ENCODE peak calls at places on chromosomes 13 and 19, in four cellular contexts. C, N, G and L are unnamed samples.

GRCh38 chr13:88235441-88235840 is 564.3 kb downstream of the SLITRK5 start:
- DNase-seq in C (no peak), G (no peak), N (no peak), L (no peak)

GRCh38 chr19:41965127-41965526 is 6.0 kb upstream of the RABAC1 start:
- DNase-seq in G (no peak), C (no peak), N (no peak), L (no peak)

GRCh38 chr13:113428871-113429607 is 24.2 kb downstream of the ADPRHL1 start:
- DNase-seq in G (no peak), C (no peak), N (no peak), L (no peak)

GRCh38 chr19:50203281-50204080 is at the start of gene MYH14:
- DNase-seq in G (peak; percentile 85), C (peak; percentile 95), N (no peak), L (no peak)

GRCh38 chr13:111475488-111475887 is 155.0 kb downstream of the TEX29 start:
- DNase-seq in N (no peak), G (no peak), C (no peak), L (no peak)

GRCh38 chr19:1453525-1454371 is 3.8 kb downstream of the APC2 start:
- DNase-seq in N (no peak), G (no peak), C (peak; percentile 64), L (no peak)

GRCh38 chr19:38685666-38686529 is 38.4 kb downstream of the ACTN4 start:
- DNase-seq in C (peak; percentile 88), N (no peak), G (no peak), L (no peak)

GRCh38 chr13:84816567-84817133 is 934.4 kb upstream of the SLITRK1 start:
- DNase-seq in N (no peak), C (no peak), G (no peak), L (no peak)

GRCh38 chr19:36041831-36042230 is 9.2 kb upstream of the CLIP3 start:
- DNase-seq in C (peak; percentile 72), N (peak; percentile 65), G (no peak), L (peak; percentile 81)

GRCh38 chr19:39197808-39198207 is 1.0 kb downstream of the NCCRP1 start:
- DNase-seq in C (no peak), N (no peak), G (no peak), L (no peak)

GRCh38 chr19:11530432-11530831 is 1.5 kb upstream of the ECSIT start:
- DNase-seq in N (peak; percentile 45), C (peak; percentile 89), G (peak; percentile 74), L (no peak)